ENCODE peak calls at places on chromosomes 6 and 20, in seven cellular contexts. One of them, this sample, is unnamed.

GRCh38 chr6:2876210-2877056 is 26.7 kb downstream of the SERPINB9 start:
- DNase-seq in cardiac muscle cell: peak; percentile 95
- DNase-seq in body of pancreas: peak; percentile 70
- DNase-seq in IMR-90: peak; percentile 81
- DNase-seq in neuronal stem cell: no peak
- DNase-seq in WERI-Rb-1: peak; percentile 52
- DNase-seq in GM12878: no peak
- DNase-seq in this sample: peak; percentile 60

GRCh38 chr6:402901-403658 is 11.5 kb downstream of the IRF4 start:
- DNase-seq in cardiac muscle cell: no peak
- DNase-seq in body of pancreas: no peak
- DNase-seq in IMR-90: no peak
- DNase-seq in neuronal stem cell: no peak
- DNase-seq in WERI-Rb-1: no peak
- DNase-seq in GM12878: no peak
- DNase-seq in this sample: peak; percentile 68

GRCh38 chr6:155801046-155801445 is 345.4 kb upstream of the NOX3 start:
- DNase-seq in cardiac muscle cell: no peak
- DNase-seq in body of pancreas: no peak
- DNase-seq in IMR-90: no peak
- DNase-seq in neuronal stem cell: no peak
- DNase-seq in WERI-Rb-1: no peak
- DNase-seq in GM12878: no peak
- DNase-seq in this sample: no peak

GRCh38 chr6:45432944-45433343 is 55.2 kb upstream of the SUPT3H start:
- DNase-seq in cardiac muscle cell: peak; percentile 71
- DNase-seq in body of pancreas: no peak
- DNase-seq in IMR-90: peak; percentile 80
- DNase-seq in neuronal stem cell: no peak
- DNase-seq in WERI-Rb-1: no peak
- DNase-seq in GM12878: no peak
- DNase-seq in this sample: no peak

GRCh38 chr6:124480021-124480430 is 482.2 kb upstream of the RNF217 start:
- DNase-seq in cardiac muscle cell: no peak
- DNase-seq in body of pancreas: no peak
- DNase-seq in IMR-90: no peak
- DNase-seq in neuronal stem cell: no peak
- DNase-seq in WERI-Rb-1: no peak
- DNase-seq in GM12878: no peak
- DNase-seq in this sample: no peak

GRCh38 chr6:145895802-145896201 is 68.4 kb downstream of the SHPRH start:
- DNase-seq in cardiac muscle cell: peak; percentile 40
- DNase-seq in body of pancreas: no peak
- DNase-seq in IMR-90: peak; percentile 28
- DNase-seq in neuronal stem cell: no peak
- DNase-seq in WERI-Rb-1: no peak
- DNase-seq in GM12878: no peak
- DNase-seq in this sample: no peak

GRCh38 chr6:72203983-72204382 is 317.6 kb downstream of the RIMS1 start:
- DNase-seq in cardiac muscle cell: no peak
- DNase-seq in body of pancreas: no peak
- DNase-seq in IMR-90: no peak
- DNase-seq in neuronal stem cell: no peak
- DNase-seq in WERI-Rb-1: no peak
- DNase-seq in GM12878: no peak
- DNase-seq in this sample: no peak

GRCh38 chr6:6825153-6825847 is 236.8 kb downstream of the LY86 start:
- DNase-seq in cardiac muscle cell: no peak
- DNase-seq in body of pancreas: no peak
- DNase-seq in IMR-90: no peak
- DNase-seq in neuronal stem cell: no peak
- DNase-seq in WERI-Rb-1: no peak
- DNase-seq in GM12878: no peak
- DNase-seq in this sample: no peak

GRCh38 chr6:156658596-156659316 is 118.4 kb upstream of the ARID1B start:
- DNase-seq in cardiac muscle cell: peak; percentile 55
- DNase-seq in body of pancreas: no peak
- DNase-seq in IMR-90: no peak
- DNase-seq in neuronal stem cell: no peak
- DNase-seq in WERI-Rb-1: no peak
- DNase-seq in GM12878: no peak
- DNase-seq in this sample: no peak

GRCh38 chr6:116812051-116812650 is 16.7 kb downstream of the GPRC6A start:
- DNase-seq in cardiac muscle cell: no peak
- DNase-seq in body of pancreas: no peak
- DNase-seq in IMR-90: no peak
- DNase-seq in neuronal stem cell: no peak
- DNase-seq in WERI-Rb-1: no peak
- DNase-seq in GM12878: no peak
- DNase-seq in this sample: no peak

GRCh38 chr20:3911956-3912355 is 22.8 kb downstream of the PANK2 start:
- DNase-seq in cardiac muscle cell: no peak
- DNase-seq in body of pancreas: no peak
- DNase-seq in IMR-90: no peak
- DNase-seq in neuronal stem cell: no peak
- DNase-seq in WERI-Rb-1: no peak
- DNase-seq in GM12878: no peak
- DNase-seq in this sample: no peak

GRCh38 chr6:136011475-136011874 is 160.0 kb downstream of the PDE7B start:
- DNase-seq in cardiac muscle cell: peak; percentile 79
- DNase-seq in body of pancreas: no peak
- DNase-seq in IMR-90: peak; percentile 48
- DNase-seq in neuronal stem cell: no peak
- DNase-seq in WERI-Rb-1: no peak
- DNase-seq in GM12878: no peak
- DNase-seq in this sample: no peak

GRCh38 chr20:50389437-50389807 is 120.8 kb upstream of the PTPN1 start:
- DNase-seq in cardiac muscle cell: no peak
- DNase-seq in body of pancreas: peak; percentile 80
- DNase-seq in IMR-90: no peak
- DNase-seq in neuronal stem cell: no peak
- DNase-seq in WERI-Rb-1: no peak
- DNase-seq in GM12878: no peak
- DNase-seq in this sample: no peak

GRCh38 chr6:134316733-134317431 is 1.0 kb downstream of the SGK1 start:
- DNase-seq in cardiac muscle cell: peak; percentile 15
- DNase-seq in body of pancreas: no peak
- DNase-seq in IMR-90: no peak
- DNase-seq in neuronal stem cell: no peak
- DNase-seq in WERI-Rb-1: no peak
- DNase-seq in GM12878: no peak
- DNase-seq in this sample: no peak
- H3K4me3 ChIP-seq in cardiac muscle cell: peak overlapping the region; percentile 40
- H3K4me3 ChIP-seq in body of pancreas: no peak overlapping the region
- H3K4me3 ChIP-seq in IMR-90: peak overlapping the region; percentile 72
- H3K4me3 ChIP-seq in neuronal stem cell: no peak overlapping the region
- H3K4me3 ChIP-seq in WERI-Rb-1: no peak overlapping the region
- H3K4me3 ChIP-seq in GM12878: peak overlapping the region; percentile 62
- H3K4me3 ChIP-seq in this sample: no peak overlapping the region

DNA sequence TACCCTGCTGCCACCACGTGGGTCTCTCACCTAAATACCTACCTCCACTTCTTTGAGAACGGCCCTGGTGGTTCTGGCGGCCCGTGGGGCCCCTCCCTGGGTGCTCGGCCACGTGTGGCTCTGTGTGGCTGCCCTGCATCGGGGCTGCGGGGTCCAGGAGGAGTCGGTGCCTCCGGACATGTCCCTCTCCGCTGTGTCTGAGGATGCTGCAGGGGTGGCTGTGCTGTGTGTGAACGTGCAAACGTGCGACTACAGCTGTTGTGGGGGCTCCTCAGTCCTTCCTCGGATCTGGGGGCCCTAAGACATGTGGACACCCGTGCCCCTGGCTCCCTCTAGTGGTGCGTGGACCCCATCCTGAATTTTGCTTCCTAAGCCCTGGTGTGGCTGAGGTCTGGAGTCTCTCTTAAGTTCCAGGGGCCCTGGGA is 691.8 kb downstream of the QKI start:
- DNase-seq in cardiac muscle cell: peak; percentile 59
- DNase-seq in body of pancreas: no peak
- DNase-seq in IMR-90: no peak
- DNase-seq in neuronal stem cell: no peak
- DNase-seq in WERI-Rb-1: peak; percentile 69
- DNase-seq in GM12878: no peak
- DNase-seq in this sample: peak; percentile 40
- H3K4me3 ChIP-seq in cardiac muscle cell: no peak overlapping the region
- H3K4me3 ChIP-seq in body of pancreas: no peak overlapping the region
- H3K4me3 ChIP-seq in IMR-90: no peak overlapping the region
- H3K4me3 ChIP-seq in neuronal stem cell: no peak overlapping the region
- H3K4me3 ChIP-seq in WERI-Rb-1: no peak overlapping the region
- H3K4me3 ChIP-seq in GM12878: no peak overlapping the region
- H3K4me3 ChIP-seq in this sample: no peak overlapping the region

GRCh38 chr6:163414367-163415175 is at the start of gene QKI:
- DNase-seq in cardiac muscle cell: peak; percentile 86
- DNase-seq in body of pancreas: peak; percentile 84
- DNase-seq in IMR-90: peak; percentile 67
- DNase-seq in neuronal stem cell: peak; percentile 65
- DNase-seq in WERI-Rb-1: peak; percentile 72
- DNase-seq in GM12878: no peak
- DNase-seq in this sample: peak; percentile 88

GRCh38 chr6:163413345-163414116 is 987 bp upstream of the QKI start:
- DNase-seq in cardiac muscle cell: peak; percentile 96
- DNase-seq in body of pancreas: peak; percentile 86
- DNase-seq in IMR-90: peak; percentile 90
- DNase-seq in neuronal stem cell: peak; percentile 88
- DNase-seq in WERI-Rb-1: peak; percentile 76
- DNase-seq in GM12878: no peak
- DNase-seq in this sample: peak; percentile 95

GRCh38 chr6:163413054-163413344 is 1.5 kb upstream of the QKI start:
- DNase-seq in cardiac muscle cell: no peak
- DNase-seq in body of pancreas: no peak
- DNase-seq in IMR-90: no peak
- DNase-seq in neuronal stem cell: no peak
- DNase-seq in WERI-Rb-1: no peak
- DNase-seq in GM12878: no peak
- DNase-seq in this sample: no peak

GRCh38 chr6:163414117-163414366 is 476 bp upstream of the QKI start:
- DNase-seq in cardiac muscle cell: no peak
- DNase-seq in body of pancreas: no peak
- DNase-seq in IMR-90: no peak
- DNase-seq in neuronal stem cell: no peak
- DNase-seq in WERI-Rb-1: no peak
- DNase-seq in GM12878: no peak
- DNase-seq in this sample: no peak

GRCh38 chr6:163412345-163412744 is 2.2 kb upstream of the QKI start:
- DNase-seq in cardiac muscle cell: no peak
- DNase-seq in body of pancreas: no peak
- DNase-seq in IMR-90: no peak
- DNase-seq in neuronal stem cell: no peak
- DNase-seq in WERI-Rb-1: no peak
- DNase-seq in GM12878: no peak
- DNase-seq in this sample: no peak
- H3K4me3 ChIP-seq in cardiac muscle cell: peak overlapping the region; percentile 75
- H3K4me3 ChIP-seq in body of pancreas: no peak overlapping the region
- H3K4me3 ChIP-seq in IMR-90: peak overlapping the region; percentile 100
- H3K4me3 ChIP-seq in neuronal stem cell: no peak overlapping the region
- H3K4me3 ChIP-seq in WERI-Rb-1: peak overlapping the region; percentile 48
- H3K4me3 ChIP-seq in GM12878: peak overlapping the region; percentile 70
- H3K4me3 ChIP-seq in this sample: peak overlapping the region; percentile 74

GRCh38 chr6:108561742-108562502 is 1.2 kb downstream of the FOXO3 start:
- DNase-seq in cardiac muscle cell: no peak
- DNase-seq in body of pancreas: peak; percentile 35
- DNase-seq in IMR-90: peak; percentile 31
- DNase-seq in neuronal stem cell: peak; percentile 26
- DNase-seq in WERI-Rb-1: peak; percentile 23
- DNase-seq in GM12878: no peak
- DNase-seq in this sample: no peak
- H3K4me3 ChIP-seq in cardiac muscle cell: peak overlapping the region; percentile 77
- H3K4me3 ChIP-seq in body of pancreas: peak overlapping the region; percentile 59
- H3K4me3 ChIP-seq in IMR-90: peak overlapping the region; percentile 78
- H3K4me3 ChIP-seq in neuronal stem cell: peak overlapping the region; percentile 83
- H3K4me3 ChIP-seq in WERI-Rb-1: peak overlapping the region; percentile 98
- H3K4me3 ChIP-seq in GM12878: peak overlapping the region; percentile 64
- H3K4me3 ChIP-seq in this sample: peak overlapping the region; percentile 1

GRCh38 chr20:61252601-61253263 is 671 bp downstream of the CDH4 start:
- DNase-seq in cardiac muscle cell: peak; percentile 35
- DNase-seq in body of pancreas: no peak
- DNase-seq in IMR-90: peak; percentile 9
- DNase-seq in neuronal stem cell: no peak
- DNase-seq in WERI-Rb-1: no peak
- DNase-seq in GM12878: no peak
- DNase-seq in this sample: no peak
- H3K4me3 ChIP-seq in cardiac muscle cell: peak overlapping the region; percentile 36
- H3K4me3 ChIP-seq in body of pancreas: no peak overlapping the region
- H3K4me3 ChIP-seq in IMR-90: peak overlapping the region; percentile 55
- H3K4me3 ChIP-seq in neuronal stem cell: peak overlapping the region; percentile 85
- H3K4me3 ChIP-seq in WERI-Rb-1: no peak overlapping the region
- H3K4me3 ChIP-seq in GM12878: no peak overlapping the region
- H3K4me3 ChIP-seq in this sample: no peak overlapping the region

GRCh38 chr6:159042003-159042823 is 2.6 kb downstream of the TAGAP start:
- DNase-seq in cardiac muscle cell: peak; percentile 66
- DNase-seq in body of pancreas: peak; percentile 79
- DNase-seq in IMR-90: peak; percentile 47
- DNase-seq in neuronal stem cell: peak; percentile 66
- DNase-seq in WERI-Rb-1: peak; percentile 70
- DNase-seq in GM12878: peak; percentile 69
- DNase-seq in this sample: peak; percentile 90

GRCh38 chr6:159041181-159041580 is 3.6 kb downstream of the TAGAP start:
- DNase-seq in cardiac muscle cell: no peak
- DNase-seq in body of pancreas: no peak
- DNase-seq in IMR-90: no peak
- DNase-seq in neuronal stem cell: no peak
- DNase-seq in WERI-Rb-1: no peak
- DNase-seq in GM12878: no peak
- DNase-seq in this sample: no peak

GRCh38 chr6:159043236-159043635 is 1.6 kb downstream of the TAGAP start:
- DNase-seq in cardiac muscle cell: no peak
- DNase-seq in body of pancreas: no peak
- DNase-seq in IMR-90: no peak
- DNase-seq in neuronal stem cell: no peak
- DNase-seq in WERI-Rb-1: no peak
- DNase-seq in GM12878: no peak
- DNase-seq in this sample: no peak

GRCh38 chr6:159043986-159044385 is 805 bp downstream of the TAGAP start:
- DNase-seq in cardiac muscle cell: no peak
- DNase-seq in body of pancreas: no peak
- DNase-seq in IMR-90: no peak
- DNase-seq in neuronal stem cell: no peak
- DNase-seq in WERI-Rb-1: no peak
- DNase-seq in GM12878: no peak
- DNase-seq in this sample: no peak

DNA sequence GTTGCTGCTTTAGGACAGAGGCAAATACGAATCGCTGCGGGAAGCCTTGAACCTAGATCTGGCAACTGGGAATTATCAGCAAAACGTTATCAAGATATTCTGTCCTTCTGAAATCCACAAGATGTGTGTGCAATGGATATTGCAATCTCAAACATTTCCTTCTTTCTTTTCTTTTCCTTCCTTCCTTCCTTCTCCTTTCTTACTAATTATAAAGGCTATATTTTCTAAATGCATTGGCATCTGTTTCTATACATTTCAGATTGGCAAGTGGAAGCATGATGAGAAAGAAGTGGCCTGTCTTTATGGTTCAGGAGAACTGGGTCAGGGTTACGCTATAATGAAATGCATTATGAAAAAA is 2.0 kb downstream of the TAGAP start:
- DNase-seq in cardiac muscle cell: no peak
- DNase-seq in body of pancreas: no peak
- DNase-seq in IMR-90: no peak
- DNase-seq in neuronal stem cell: no peak
- DNase-seq in WERI-Rb-1: no peak
- DNase-seq in GM12878: no peak
- DNase-seq in this sample: no peak
- H3K4me3 ChIP-seq in cardiac muscle cell: no peak overlapping the region
- H3K4me3 ChIP-seq in body of pancreas: no peak overlapping the region
- H3K4me3 ChIP-seq in IMR-90: no peak overlapping the region
- H3K4me3 ChIP-seq in neuronal stem cell: no peak overlapping the region
- H3K4me3 ChIP-seq in WERI-Rb-1: no peak overlapping the region
- H3K4me3 ChIP-seq in GM12878: peak overlapping the region; percentile 60
- H3K4me3 ChIP-seq in this sample: peak overlapping the region; percentile 23